ENCODE peak calls at places on chromosomes 2 and 18, in seven cellular contexts. O, D, E, F, I, A and T are unnamed samples.

GRCh38 chr2:205681836-205682238 is 464 bp upstream of the NRP2 start:
- DNase-seq in D (no peak), A (no peak), E (no peak), F (no peak), I (no peak), O (peak; percentile 70), T (no peak)

GRCh38 chr18:2981212-2981728 is 31.7 kb downstream of the LPIN2 start:
- DNase-seq in D (no peak), O (no peak), I (no peak), E (no peak), A (no peak), F (peak; percentile 87), T (no peak)

GRCh38 chr2:54701029-54701428 is 22.4 kb upstream of the EML6 start:
- DNase-seq in E (no peak), A (no peak), I (no peak), F (no peak), D (no peak), O (no peak), T (no peak)

GRCh38 chr18:21241224-21242131 is 554 bp upstream of the GREB1L start:
- DNase-seq in A (peak; percentile 46), F (no peak), E (no peak), D (no peak), I (no peak), O (no peak), T (no peak)

GRCh38 chr2:36812196-36812595 is 115.7 kb downstream of the VIT start:
- DNase-seq in I (no peak), D (no peak), F (no peak), E (no peak), O (peak; percentile 47), A (no peak), T (no peak)

GRCh38 chr2:195859513-195859912 is 202.5 kb downstream of the SLC39A10 start:
- DNase-seq in I (no peak), F (no peak), O (no peak), D (no peak), E (no peak), A (no peak), T (no peak)

GRCh38 chr2:123073371-123073770 is 951.7 kb upstream of the CNTNAP5 start:
- DNase-seq in O (no peak), I (no peak), A (no peak), D (no peak), F (no peak), E (no peak), T (no peak)

GRCh38 chr2:161695225-161695624 is 71.0 kb downstream of the SLC4A10 start:
- DNase-seq in D (no peak), A (no peak), O (no peak), I (no peak), F (no peak), E (no peak), T (no peak)

GRCh38 chr2:217868911-217869334 is 133.9 kb downstream of the TNS1 start:
- DNase-seq in I (no peak), E (no peak), O (no peak), D (no peak), F (peak; percentile 10), A (no peak), T (no peak)

GRCh38 chr2:196399736-196400691 is 228.6 kb upstream of the STK17B start:
- DNase-seq in O (no peak), A (no peak), D (no peak), E (no peak), I (no peak), F (peak; percentile 93), T (no peak)

GRCh38 chr18:47997338-47997780 is 66.9 kb upstream of the SMAD2 start:
- DNase-seq in I (no peak), A (no peak), D (no peak), F (no peak), O (peak; percentile 88), E (no peak), T (no peak)

GRCh38 chr2:80186262-80186661 is 118.3 kb downstream of the LRRTM1 start:
- DNase-seq in I (no peak), O (no peak), D (no peak), A (no peak), E (no peak), F (no peak), T (no peak)

GRCh38 chr18:34491719-34492118 is 218.4 kb upstream of the DTNA start:
- DNase-seq in D (no peak), E (no peak), F (no peak), O (no peak), I (no peak), A (no peak), T (no peak)

GRCh38 chr2:45000341-45000901 is 8.8 kb downstream of the SIX2 start:
- DNase-seq in I (no peak), A (no peak), O (no peak), F (no peak), E (no peak), D (no peak), T (no peak)

GRCh38 chr2:101883860-101884259 is 107.9 kb upstream of the IL1R2 start:
- DNase-seq in F (peak; percentile 11), O (peak; percentile 71), A (no peak), E (no peak), D (no peak), I (no peak), T (no peak)

GRCh38 chr18:75478996-75479870 is 51.7 kb upstream of the SMIM21 start:
- DNase-seq in F (peak; percentile 11), I (no peak), O (peak; percentile 83), A (no peak), E (no peak), D (no peak), T (no peak)

GRCh38 chr2:234395801-234396478 is 100.9 kb downstream of the ARL4C start:
- DNase-seq in E (no peak), F (no peak), A (no peak), D (no peak), O (no peak), I (no peak), T (no peak)

GRCh38 chr18:63263444-63263843 is 56.1 kb downstream of the BCL2 start:
- DNase-seq in O (no peak), D (no peak), I (no peak), A (no peak), F (no peak), E (no peak), T (no peak)

GRCh38 chr18:41989508-41989907 is 34.5 kb downstream of the PIK3C3 start:
- DNase-seq in A (no peak), I (no peak), O (no peak), F (no peak), D (no peak), E (no peak), T (no peak)

GRCh38 chr2:102114290-102114721 is 28.2 kb upstream of the IL1R1 start:
- DNase-seq in A (no peak), O (no peak), D (no peak), E (no peak), I (no peak), F (peak; percentile 45), T (no peak)

GRCh38 chr2:37560863-37561614 is 110.4 kb downstream of the CDC42EP3 start:
- DNase-seq in A (no peak), O (peak; percentile 20), F (no peak), E (no peak), D (no peak), I (no peak), T (no peak)

GRCh38 chr2:46977899-46978298 is 62.3 kb upstream of the MCFD2 start:
- DNase-seq in I (no peak), E (no peak), F (no peak), D (peak; percentile 67), A (no peak), O (peak; percentile 96), T (no peak)

GRCh38 chr2:197599285-197599965 is 76.0 kb downstream of the RFTN2 start:
- DNase-seq in O (peak; percentile 83), I (peak; percentile 7), A (no peak), F (no peak), D (no peak), E (no peak), T (no peak)

GRCh38 chr2:192828175-192828574 is 633.4 kb upstream of the TMEFF2 start:
- DNase-seq in A (no peak), E (no peak), O (no peak), I (no peak), F (no peak), D (no peak), T (peak; percentile 26)

GRCh38 chr2:144498215-144498614 is 21.7 kb downstream of the ZEB2 start:
- DNase-seq in D (no peak), F (no peak), E (no peak), A (no peak), I (no peak), O (no peak), T (no peak)

GRCh38 chr18:10354241-10354811 is 100.1 kb upstream of the APCDD1 start:
- DNase-seq in O (no peak), D (no peak), F (no peak), E (no peak), A (no peak), I (no peak), T (no peak)

GRCh38 chr18:11251229-11251890 is 102.0 kb upstream of the PIEZO2 start:
- DNase-seq in O (no peak), I (no peak), D (no peak), F (no peak), E (no peak), A (peak; percentile 73), T (peak; percentile 64)

GRCh38 chr2:155021591-155021990 is 323.1 kb downstream of the KCNJ3 start:
- DNase-seq in I (no peak), D (no peak), F (no peak), O (no peak), A (no peak), E (no peak), T (no peak)

GRCh38 chr18:2654105-2654827 is 1.3 kb upstream of the SMCHD1 start:
- DNase-seq in F (no peak), D (no peak), A (no peak), I (no peak), O (no peak), E (no peak), T (no peak)

GRCh38 chr2:146108993-146109392 is 1589.1 kb upstream of the ZEB2 start:
- DNase-seq in A (no peak), O (no peak), I (no peak), E (no peak), F (no peak), D (no peak), T (no peak)

GRCh38 chr2:53827398-53828175 is 32.2 kb downstream of the GPR75 start:
- DNase-seq in O (no peak), F (no peak), I (no peak), A (no peak), E (no peak), D (no peak), T (no peak)

GRCh38 chr18:13835202-13835601 is 11.3 kb downstream of the MC5R start:
- DNase-seq in O (no peak), F (no peak), D (no peak), A (no peak), I (no peak), E (no peak), T (no peak)

GRCh38 chr18:3037423-3037915 is 24.5 kb upstream of the LPIN2 start:
- DNase-seq in E (no peak), F (peak; percentile 29), I (no peak), D (no peak), O (no peak), A (peak; percentile 57), T (peak; percentile 55)

GRCh38 chr18:71371951-71372605 is 1083.2 kb downstream of the SOCS6 start:
- DNase-seq in I (no peak), F (no peak), O (no peak), D (no peak), A (no peak), E (no peak), T (no peak)

GRCh38 chr2:88067189-88067588 is 436 bp upstream of the SMYD1 start:
- DNase-seq in E (no peak), I (no peak), A (no peak), F (no peak), O (no peak), D (no peak), T (no peak)

GRCh38 chr18:13369756-13370510 is 151.4 kb downstream of the LDLRAD4 start:
- DNase-seq in I (no peak), A (no peak), O (no peak), D (no peak), E (no peak), F (no peak), T (no peak)

GRCh38 chr2:200158586-200159365 is 147.7 kb upstream of the SPATS2L start:
- DNase-seq in D (no peak), A (no peak), E (no peak), F (no peak), I (no peak), O (no peak), T (no peak)